ENCODE peak calls at places on chromosomes 12 and 14, in five cellular contexts. D is GM12878, C is K562, E is HepG2, N is GM12891. Q is an unnamed sample.

GRCh38 chr12:71070416-71071155 is 87.2 kb downstream of the TSPAN8 start:
- DNase-seq in D (no peak), C (no peak), E (no peak), N (no peak), Q (no peak)

GRCh38 chr12:61993734-61994345 is 266.4 kb upstream of the USP15 start:
- DNase-seq in D (no peak), C (peak; percentile 9), E (peak; percentile 14), N (no peak), Q (no peak)

GRCh38 chr14:92464716-92465115 is 48.9 kb upstream of the RIN3 start:
- DNase-seq in D (no peak), C (no peak), E (no peak), N (no peak), Q (no peak)

GRCh38 chr14:103014466-103015319 is 42.7 kb downstream of the CDC42BPB start:
- DNase-seq in D (no peak), C (no peak), E (no peak), N (no peak), Q (no peak)

GRCh38 chr14:105873870-105874512 is 347.6 kb downstream of the TMEM121 start:
- DNase-seq in D (no peak), C (no peak), E (no peak), N (no peak), Q (no peak)

GRCh38 chr12:2537868-2538541 is 256.8 kb upstream of the FKBP4 start:
- DNase-seq in D (no peak), C (no peak), E (no peak), N (no peak), Q (no peak)

GRCh38 chr12:79407671-79408622 is 282.8 kb downstream of the PAWR start:
- DNase-seq in D (peak; percentile 9), C (no peak), E (peak; percentile 74), N (no peak), Q (no peak)

GRCh38 chr14:103746706-103747105 is 31.1 kb downstream of the ZFYVE21 start:
- DNase-seq in D (no peak), C (peak; percentile 27), E (no peak), N (no peak), Q (no peak)

GRCh38 chr12:43805149-43805856 is 814 bp downstream of the TWF1 start:
- DNase-seq in D (no peak), C (peak; percentile 12), E (peak; percentile 6), N (no peak), Q (no peak)

GRCh38 chr12:110530511-110530910 is 28.4 kb downstream of the RAD9B start:
- DNase-seq in D (no peak), C (no peak), E (no peak), N (no peak), Q (no peak)

GRCh38 chr14:36723551-36723950 is 61.9 kb downstream of the PAX9 start:
- DNase-seq in D (no peak), C (no peak), E (no peak), N (no peak), Q (no peak)

GRCh38 chr12:65734226-65734625 is 90.1 kb upstream of the HMGA2 start:
- DNase-seq in D (no peak), C (no peak), E (no peak), N (no peak), Q (no peak)

GRCh38 chr14:95165517-95165916 is 8.2 kb upstream of the DICER1 start:
- DNase-seq in D (no peak), C (no peak), E (no peak), N (no peak), Q (no peak)

GRCh38 chr12:3097186-3097804 is 20.1 kb downstream of the TSPAN9 start:
- DNase-seq in D (no peak), C (peak; percentile 59), E (peak; percentile 69), N (no peak), Q (no peak)

GRCh38 chr12:93784339-93785086 is 107.3 kb downstream of the CRADD start:
- DNase-seq in D (no peak), C (peak; percentile 45), E (peak; percentile 25), N (no peak), Q (no peak)

GRCh38 chr12:93783827-93784226 is 106.7 kb downstream of the CRADD start:
- DNase-seq in D (no peak), C (no peak), E (no peak), N (no peak), Q (no peak)

GRCh38 chr12:93786669-93787397 is 109.7 kb downstream of the CRADD start:
- DNase-seq in D (no peak), C (no peak), E (no peak), N (no peak), Q (no peak)

GRCh38 chr12:93782854-93783253 is 105.7 kb downstream of the CRADD start:
- DNase-seq in D (no peak), C (no peak), E (no peak), N (no peak), Q (no peak)

GRCh38 chr12:93785262-93786010 is 108.3 kb downstream of the CRADD start:
- DNase-seq in D (no peak), C (peak; percentile 64), E (peak; percentile 63), N (no peak), Q (no peak)
- TF ChIP-seq POLR2AphosphoS5 in D (no peak), C (no peak), E (no peak), N (no peak), Q (no peak)

DNA sequence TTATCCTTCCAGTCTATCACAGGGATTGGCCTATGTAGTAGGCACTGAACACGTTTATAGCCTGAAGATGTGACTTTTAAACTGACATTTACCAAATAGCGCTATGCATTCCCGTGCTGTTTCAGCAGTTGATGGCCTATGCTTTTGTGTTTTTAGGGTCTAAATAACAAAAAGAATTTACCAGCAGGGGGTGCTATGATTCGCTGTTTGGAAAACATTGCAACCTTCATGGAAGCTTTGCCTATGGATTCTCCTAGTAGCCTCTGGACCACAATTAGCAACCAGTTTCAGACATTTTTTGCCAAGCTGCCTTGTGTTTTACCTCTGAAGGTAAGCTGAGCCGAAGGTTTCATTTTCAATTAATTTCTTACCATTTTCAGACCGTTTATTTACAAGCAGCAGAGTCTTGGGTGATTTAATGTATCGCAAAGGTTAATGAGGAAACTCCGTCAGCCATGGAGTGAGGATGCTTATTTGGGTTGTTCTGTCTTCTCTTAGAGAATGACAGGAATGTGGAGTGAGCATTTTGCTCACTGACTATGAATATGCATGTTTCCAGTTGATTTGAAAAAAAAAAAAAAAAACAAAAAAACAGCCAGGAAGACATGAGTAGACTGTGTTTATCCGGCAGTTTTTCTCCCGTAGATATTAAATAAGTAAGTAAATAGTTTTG is 133.1 kb downstream of the PRIMA1 start:
- DNase-seq in D (peak; percentile 3), C (peak; percentile 15), E (peak; percentile 60), N (no peak), Q (no peak)
- TF ChIP-seq TAF1 in D (no peak), C (no peak), E (no peak), N (no peak), Q (no peak)

DNA sequence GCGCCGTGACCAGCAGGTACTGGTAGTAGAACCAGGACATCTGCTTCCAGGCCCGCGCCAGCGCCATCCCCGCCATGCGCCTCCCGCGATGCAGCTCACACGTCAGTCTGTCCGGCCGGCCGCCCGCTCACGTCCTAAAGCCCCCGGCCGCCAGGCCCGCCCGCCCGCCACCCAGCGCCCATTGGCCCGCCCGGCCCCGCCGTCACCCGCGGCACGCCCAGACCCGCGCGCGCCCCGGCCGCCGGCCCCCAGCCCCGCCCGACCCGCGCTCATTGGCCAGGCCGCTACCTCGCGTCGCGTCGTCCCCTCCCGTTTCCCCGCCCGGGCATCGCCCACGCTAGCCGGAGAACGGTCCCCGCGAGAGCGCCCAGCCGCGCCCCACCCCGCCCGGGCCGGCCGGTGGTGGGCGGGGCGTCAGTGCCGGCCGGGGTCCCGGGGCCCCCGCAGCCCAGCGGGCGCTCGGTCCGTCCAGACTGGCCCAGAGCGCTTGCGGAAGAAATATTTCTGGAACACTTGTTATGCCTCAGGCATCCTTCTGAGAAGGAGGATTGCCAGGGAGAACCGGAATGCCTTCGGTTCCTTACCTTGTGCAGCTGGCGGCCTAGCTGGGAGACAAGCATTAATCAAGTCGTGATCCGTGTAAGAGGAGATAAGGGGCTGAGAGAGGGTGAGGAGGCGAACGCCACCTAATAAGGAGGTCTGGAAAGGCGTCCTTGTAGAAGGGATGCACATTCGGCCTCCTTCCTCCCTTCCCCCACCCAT is at the start of gene SPTSSA:
- DNase-seq in D (peak; percentile 46), C (peak; percentile 91), E (peak; percentile 90), N (peak; percentile 96), Q (peak; percentile 92)
- TF ChIP-seq POLR2A in D (peak; percentile 99), C (peak; percentile 79), E (no peak), N (peak; percentile 95), Q (peak; percentile 96)

DNA sequence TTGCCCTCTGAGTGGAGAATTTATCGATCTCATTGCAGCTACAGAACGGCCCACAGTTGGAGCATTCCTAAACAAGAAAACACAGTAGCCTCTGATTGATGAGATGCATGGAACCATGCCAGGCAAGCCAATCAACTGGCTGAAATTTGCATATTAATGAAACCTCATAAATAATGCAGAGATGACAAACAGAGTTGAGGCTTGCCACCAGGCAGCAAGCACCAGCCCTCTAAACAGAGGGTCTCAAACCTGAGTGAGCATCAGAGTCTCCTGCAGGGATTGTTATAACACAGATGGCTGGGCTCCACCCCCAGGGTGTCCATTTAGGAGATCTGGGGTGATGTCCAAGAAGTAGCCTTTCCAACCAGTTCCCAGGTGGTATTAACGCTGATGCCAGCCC is 60.9 kb upstream of the CMKLR1 start:
- DNase-seq in D (no peak), C (no peak), E (no peak), N (no peak), Q (no peak)
- TF ChIP-seq POLR2AphosphoS5 in D (no peak), C (no peak), E (no peak), N (no peak), Q (no peak)

DNA sequence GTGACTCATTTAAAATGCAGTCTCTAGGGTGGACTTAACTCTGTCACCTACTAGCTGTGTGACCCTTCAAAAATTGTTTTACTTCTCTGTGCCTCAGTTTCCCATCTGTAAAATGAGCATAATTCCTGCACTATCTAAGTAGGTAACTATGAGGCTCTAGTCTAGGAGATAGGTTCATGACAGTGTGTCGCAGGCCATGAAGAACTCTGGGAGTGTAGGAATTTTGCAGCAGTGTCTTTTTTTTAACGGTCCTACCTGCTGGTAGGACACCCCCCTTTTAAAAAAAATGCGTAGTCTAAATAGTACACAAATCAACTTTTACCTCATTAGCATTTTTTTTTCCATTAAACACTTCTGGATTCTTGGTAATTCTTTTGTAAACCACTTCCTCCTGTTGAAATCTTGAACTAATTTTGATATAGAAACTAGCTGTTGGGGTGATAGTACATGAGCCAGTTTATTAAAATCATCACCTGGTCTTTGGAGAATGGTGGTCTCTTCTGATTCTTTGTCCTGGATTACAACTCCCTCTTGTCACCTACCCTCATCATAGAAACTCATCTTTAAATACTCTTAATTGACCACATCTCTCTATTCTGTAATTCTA is 86.0 kb upstream of the SLC38A2 start:
- DNase-seq in D (no peak), C (no peak), E (no peak), N (no peak), Q (no peak)
- TF ChIP-seq TAF1 in D (no peak), C (no peak), E (no peak), N (no peak), Q (no peak)